ENCODE peak calls at places on chromosomes 11 and 22, in seven cellular contexts. I, H, S, F, K, Z and T are unnamed samples.

GRCh38 chr11:17399236-17399635 is 10.8 kb upstream of the KCNJ11 start:
- DNase-seq in I (no peak), H (no peak), S (no peak), F (no peak), K (no peak), Z (no peak), T (no peak)

GRCh38 chr11:57476883-57477506 is 16.7 kb downstream of the RTN4RL2 start:
- DNase-seq in I (peak), H (no peak), S (no peak), F (no peak), K (no peak), Z (peak), T (peak)

GRCh38 chr11:119438599-119438998 is 15.6 kb upstream of the THY1 start:
- DNase-seq in I (no peak), H (no peak), S (no peak), F (no peak), K (no peak), Z (no peak), T (no peak)

GRCh38 chr11:2582958-2583604 is 116.7 kb downstream of the KCNQ1OT1 start:
- DNase-seq in I (no peak), H (no peak), S (no peak), F (no peak), K (peak), Z (peak), T (no peak)

GRCh38 chr11:114059278-114059983 is at the start of gene ZBTB16:
- DNase-seq in I (peak), H (no peak), S (peak), F (peak), K (peak), Z (peak), T (peak)

GRCh38 chr11:12053606-12054361 is 45.4 kb upstream of the DKK3 start:
- DNase-seq in I (no peak), H (no peak), S (peak), F (no peak), K (no peak), Z (no peak), T (no peak)

GRCh38 chr11:67045314-67045713 is 11.3 kb upstream of the RHOD start:
- DNase-seq in I (no peak), H (peak), S (peak), F (no peak), K (no peak), Z (no peak), T (peak)

GRCh38 chr22:36356708-36357694 is 30.8 kb downstream of the MYH9 start:
- DNase-seq in I (no peak), H (peak), S (no peak), F (no peak), K (no peak), Z (no peak), T (no peak)

GRCh38 chr11:31887180-31887579 is 76.1 kb upstream of the PAX6 start:
- DNase-seq in I (no peak), H (no peak), S (no peak), F (no peak), K (no peak), Z (no peak), T (no peak)

GRCh38 chr11:15258433-15259350 is 144.0 kb downstream of the INSC start:
- DNase-seq in I (peak), H (peak), S (peak), F (no peak), K (no peak), Z (peak), T (no peak)

GRCh38 chr11:47175746-47176327 is 842 bp downstream of the ARFGAP2 start:
- DNase-seq in I (no peak), H (peak), S (no peak), F (no peak), K (no peak), Z (no peak), T (no peak)

GRCh38 chr11:83914995-83915394 is 628.8 kb upstream of the CCDC90B start:
- DNase-seq in I (no peak), H (no peak), S (no peak), F (no peak), K (no peak), Z (no peak), T (no peak)

GRCh38 chr11:76742912-76743311 is 40.2 kb upstream of the TSKU start:
- DNase-seq in I (no peak), H (no peak), S (peak), F (no peak), K (no peak), Z (no peak), T (no peak)

GRCh38 chr22:26893711-26894110 is 236.3 kb downstream of the MIAT start:
- DNase-seq in I (no peak), H (no peak), S (no peak), F (peak), K (no peak), Z (no peak), T (no peak)

GRCh38 chr11:61828629-61829407 is 718 bp downstream of the FADS2 start:
- DNase-seq in I (peak), H (peak), S (peak), F (peak), K (peak), Z (peak), T (peak)

GRCh38 chr11:74004694-74005615 is 3.9 kb downstream of the UCP3 start:
- DNase-seq in I (no peak), H (no peak), S (no peak), F (no peak), K (no peak), Z (no peak), T (no peak)

GRCh38 chr11:93733474-93733873 is 7.8 kb downstream of the TAF1D start:
- DNase-seq in I (no peak), H (no peak), S (no peak), F (no peak), K (no peak), Z (no peak), T (no peak)
- TF ChIP-seq CTCF in I (no peak), H (no peak), S (no peak), F (no peak), K (no peak), Z (no peak), T (no peak)

DNA sequence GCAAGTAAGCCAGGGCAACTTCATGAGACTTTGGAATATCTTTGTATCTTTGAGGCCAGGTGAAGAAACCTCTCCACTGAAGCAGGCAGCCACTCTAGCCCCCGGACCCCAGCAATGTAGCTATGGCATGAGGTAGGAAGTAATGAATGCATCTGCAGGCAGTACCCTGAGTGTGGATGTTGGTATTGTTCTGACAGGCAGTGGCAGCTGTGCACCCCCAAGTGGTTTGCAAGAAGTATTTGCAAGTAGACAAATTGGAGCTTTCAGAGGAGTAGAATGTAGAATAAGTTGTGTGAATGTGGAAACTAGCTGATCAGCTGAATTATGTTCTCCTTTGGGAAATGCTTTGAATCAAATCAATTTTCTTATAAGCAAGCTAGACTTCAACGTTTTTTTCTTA is 194.4 kb upstream of the PGR start:
- DNase-seq in I (no peak), H (peak), S (no peak), F (no peak), K (no peak), Z (no peak), T (no peak)
- TF ChIP-seq CTCF in I (no peak), H (no peak), S (no peak), F (no peak), K (peak), Z (no peak), T (no peak)

DNA sequence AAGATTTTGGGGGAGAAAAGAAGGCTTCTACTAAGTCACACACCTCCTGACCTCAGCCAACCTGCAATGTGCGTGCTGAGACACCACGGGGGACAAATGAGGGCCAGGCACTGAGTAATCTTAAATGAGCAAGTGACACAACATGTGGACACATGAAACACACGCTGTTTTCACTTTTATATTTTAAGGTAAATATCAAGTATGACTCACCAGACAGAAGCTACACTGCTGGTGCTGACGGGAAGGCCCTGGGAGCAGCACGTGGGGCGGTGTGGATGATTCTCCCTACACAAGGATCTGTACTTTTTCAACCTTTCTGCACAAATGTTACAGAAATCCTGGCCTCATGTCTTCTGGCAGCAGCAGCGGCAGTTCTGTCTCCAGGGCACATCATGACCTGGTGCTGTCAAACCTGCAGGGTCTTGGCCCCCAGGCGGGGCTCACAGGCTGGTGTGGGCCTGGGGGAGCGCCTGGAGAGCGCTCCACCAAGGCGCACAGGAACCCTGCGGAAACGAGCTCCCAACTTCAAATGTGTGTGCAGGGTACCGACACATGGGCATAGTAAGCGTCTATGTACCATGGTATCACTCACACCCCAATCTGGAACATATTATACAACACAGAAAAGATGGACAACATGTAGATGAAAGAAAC is 61.7 kb downstream of the DGCR2 start:
- DNase-seq in I (peak), H (peak), S (peak), F (no peak), K (no peak), Z (no peak), T (no peak)
- TF ChIP-seq CTCF in I (no peak), H (no peak), S (no peak), F (no peak), K (no peak), Z (no peak), T (no peak)

GRCh38 chr22:46845281-46846153 is 83.1 kb downstream of the TBC1D22A start:
- DNase-seq in I (no peak), H (no peak), S (peak), F (no peak), K (no peak), Z (no peak), T (no peak)
- TF ChIP-seq CTCF in I (peak), H (no peak), S (peak), F (no peak), K (peak), Z (peak), T (no peak)

GRCh38 chr22:49024775-49025440 is 802.8 kb downstream of the BRD1 start:
- DNase-seq in I (no peak), H (no peak), S (no peak), F (no peak), K (no peak), Z (no peak), T (no peak)

GRCh38 chr22:49025791-49026475 is 801.7 kb downstream of the BRD1 start:
- DNase-seq in I (no peak), H (no peak), S (no peak), F (no peak), K (no peak), Z (no peak), T (no peak)

GRCh38 chr22:49028111-49028510 is 799.6 kb downstream of the BRD1 start:
- DNase-seq in I (no peak), H (no peak), S (no peak), F (no peak), K (no peak), Z (no peak), T (no peak)

GRCh38 chr22:49026476-49027121 is 801.1 kb downstream of the BRD1 start:
- DNase-seq in I (no peak), H (no peak), S (no peak), F (no peak), K (no peak), Z (peak), T (no peak)

GRCh38 chr22:49027122-49027670 is 800.5 kb downstream of the BRD1 start:
- DNase-seq in I (no peak), H (no peak), S (no peak), F (no peak), K (no peak), Z (no peak), T (no peak)
- TF ChIP-seq CTCF in I (no peak), H (no peak), S (no peak), F (no peak), K (no peak), Z (no peak), T (no peak)